ENCODE peak calls at places on chromosomes 11 and 22, in five cellular contexts. T, W, Q, X and K are unnamed samples.

GRCh38 chr11:16843307-16843706 is 104.9 kb downstream of the C11orf58 start:
- DNase-seq in W (no peak), Q (no peak), X (no peak), T (no peak), K (no peak)

GRCh38 chr11:57377098-57377497 is 3.9 kb downstream of the PRG3 start:
- DNase-seq in X (no peak), W (no peak), T (no peak), Q (no peak), K (no peak)

GRCh38 chr11:68127791-68128681 is 6.8 kb upstream of the CHKA start:
- DNase-seq in Q (peak; percentile 83), T (peak; percentile 91), X (no peak), W (peak; percentile 70), K (no peak)

GRCh38 chr11:36581536-36581935 is 12.8 kb upstream of the IFTAP start:
- DNase-seq in Q (no peak), T (no peak), W (no peak), X (no peak), K (no peak)

GRCh38 chr11:73759520-73760065 is 1.3 kb downstream of the RAB6A start:
- DNase-seq in X (peak; percentile 8), Q (peak; percentile 67), T (no peak), W (no peak), K (no peak)

GRCh38 chr11:130024356-130024755 is 21.7 kb upstream of the PRDM10 start:
- DNase-seq in T (no peak), Q (no peak), X (no peak), W (no peak), K (no peak)

GRCh38 chr22:37569009-37569920 is 9.0 kb downstream of the CDC42EP1 start:
- DNase-seq in T (no peak), W (no peak), Q (no peak), X (no peak), K (no peak)

GRCh38 chr22:42670921-42671709 is 21.9 kb upstream of the CYB5R3 start:
- DNase-seq in X (no peak), W (peak; percentile 21), Q (no peak), T (no peak), K (no peak)

GRCh38 chr22:35785181-35785923 is 67.7 kb downstream of the APOL5 start:
- DNase-seq in X (no peak), W (no peak), Q (peak; percentile 22), T (no peak), K (no peak)

GRCh38 chr11:19676508-19677379 is 35.9 kb upstream of the NAV2 start:
- DNase-seq in Q (no peak), X (no peak), T (no peak), W (no peak), K (no peak)

GRCh38 chr11:77379253-77379652 is 77.8 kb upstream of the GDPD4 start:
- DNase-seq in T (no peak), Q (peak; percentile 18), X (no peak), W (no peak), K (no peak)

GRCh38 chr22:35995772-35996171 is 32.9 kb downstream of the RBFOX2 start:
- DNase-seq in W (peak; percentile 58), X (no peak), Q (peak; percentile 99), T (no peak), K (no peak)

GRCh38 chr11:122656073-122656630 is 630 bp downstream of the UBASH3B start:
- DNase-seq in X (peak; percentile 56), Q (peak; percentile 76), T (peak; percentile 82), W (peak; percentile 49), K (peak; percentile 21)

GRCh38 chr22:42296381-42296853 is 26.0 kb upstream of the TCF20 start:
- DNase-seq in X (peak; percentile 51), Q (no peak), W (peak; percentile 47), T (no peak), K (no peak)

GRCh38 chr11:3845670-3846069 is 4.9 kb upstream of the RHOG start:
- DNase-seq in X (no peak), T (no peak), W (no peak), Q (no peak), K (no peak)

GRCh38 chr11:17839973-17840611 is 105.5 kb downstream of the KCNC1 start:
- DNase-seq in X (no peak), T (no peak), W (no peak), Q (no peak), K (no peak)

DNA sequence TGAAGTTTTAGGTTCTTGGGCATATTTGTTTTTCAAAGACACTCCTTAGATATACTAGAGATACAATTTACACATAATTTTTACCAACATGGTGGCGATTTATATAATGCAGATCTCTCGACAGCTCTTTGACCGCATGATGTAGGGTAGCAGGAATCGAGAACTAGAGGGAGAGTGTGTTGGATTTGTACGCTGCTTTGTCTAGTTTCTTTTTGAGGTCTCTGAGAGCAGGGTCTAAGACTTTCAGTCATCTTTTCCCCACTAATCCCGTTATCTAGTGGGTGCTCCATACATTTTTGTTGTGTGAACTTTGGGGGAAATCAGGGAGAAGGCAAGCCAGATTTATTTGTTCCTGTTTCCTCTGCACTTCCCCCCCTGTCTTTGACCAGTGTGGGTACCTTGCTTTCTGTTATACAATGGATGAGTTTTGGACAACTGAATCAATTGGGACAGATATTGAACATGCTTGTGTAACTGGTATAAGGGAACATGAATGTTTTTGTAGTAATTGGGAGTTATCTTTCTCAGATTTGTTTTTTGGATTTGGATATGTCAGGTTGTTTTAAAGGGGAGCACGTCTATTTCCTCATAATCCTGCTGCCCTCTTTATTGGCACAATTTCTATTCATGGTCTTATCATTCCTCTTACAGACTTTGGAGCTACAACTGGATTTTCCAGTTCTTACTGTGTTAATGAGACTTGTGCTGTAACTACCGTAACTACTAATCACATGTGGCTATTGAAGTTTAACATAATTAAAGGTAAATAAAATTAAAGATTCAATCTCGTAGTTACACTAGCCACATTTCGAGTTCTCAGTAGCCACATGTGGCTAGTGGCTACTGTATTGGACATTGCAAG is 1.7 kb downstream of the FDX1 start:
- DNase-seq in W (no peak), X (no peak), T (peak; percentile 2), Q (peak; percentile 33), K (no peak)
- H3K27ac ChIP-seq in W (peak overlapping the region; percentile 96), X (peak overlapping the region; percentile 87), T (no peak overlapping the region), Q (no peak overlapping the region), K (no peak overlapping the region)

GRCh38 chr22:30301995-30302809 is 12.9 kb upstream of the CASTOR1 start:
- DNase-seq in X (no peak), T (no peak), W (no peak), Q (peak; percentile 88), K (no peak)
- H3K4me1 ChIP-seq in X (peaks cover 62% of the 10 kb centered on the region), T (peaks cover 6% of the 10 kb centered on the region), W (peaks cover 92% of the 10 kb centered on the region), Q (peaks cover 32% of the 10 kb centered on the region), K (peaks cover 96% of the 10 kb centered on the region)

DNA sequence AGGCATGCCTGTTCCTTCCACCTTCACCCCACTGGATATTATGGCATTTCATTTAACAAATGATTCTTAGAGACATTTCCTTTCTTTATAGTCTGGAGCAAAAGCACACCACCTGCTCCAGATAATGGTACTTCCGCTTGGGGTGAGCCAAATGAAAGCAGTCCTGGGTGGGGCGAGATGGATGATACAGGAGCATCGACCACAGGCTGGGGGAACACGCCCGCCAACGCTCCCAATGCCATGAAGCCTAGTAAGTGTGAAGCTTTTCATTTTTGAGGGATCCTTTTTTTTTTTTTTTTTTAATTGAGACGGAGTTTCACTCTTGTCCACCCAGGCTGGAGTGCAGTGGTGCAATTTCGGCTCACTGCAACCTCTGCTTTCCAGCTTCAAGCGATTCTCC is 76.3 kb upstream of the ADSL start:
- DNase-seq in X (no peak), W (no peak), Q (no peak), T (no peak), K (no peak)
- H3K36me3 ChIP-seq in X (peaks cover 12% of the 10 kb centered on the region), W (peaks cover 85% of the 10 kb centered on the region), Q (peaks cover 41% of the 10 kb centered on the region), T (no peaks in the 10 kb centered on the region), K (peaks cover 37% of the 10 kb centered on the region)

GRCh38 chr11:112797072-112797471 is 164.1 kb upstream of the NCAM1 start:
- DNase-seq in T (peak; percentile 59), Q (peak; percentile 5), X (no peak), W (no peak), K (no peak)

GRCh38 chr11:112797653-112798293 is 163.4 kb upstream of the NCAM1 start:
- DNase-seq in T (peak; percentile 58), X (no peak), Q (peak; percentile 6), W (no peak), K (no peak)

GRCh38 chr11:112806256-112806655 is 155.0 kb upstream of the NCAM1 start:
- DNase-seq in W (no peak), Q (no peak), T (no peak), X (no peak), K (no peak)

GRCh38 chr11:112805658-112806057 is 155.6 kb upstream of the NCAM1 start:
- DNase-seq in Q (no peak), X (no peak), T (no peak), W (peak; percentile 40), K (no peak)

DNA sequence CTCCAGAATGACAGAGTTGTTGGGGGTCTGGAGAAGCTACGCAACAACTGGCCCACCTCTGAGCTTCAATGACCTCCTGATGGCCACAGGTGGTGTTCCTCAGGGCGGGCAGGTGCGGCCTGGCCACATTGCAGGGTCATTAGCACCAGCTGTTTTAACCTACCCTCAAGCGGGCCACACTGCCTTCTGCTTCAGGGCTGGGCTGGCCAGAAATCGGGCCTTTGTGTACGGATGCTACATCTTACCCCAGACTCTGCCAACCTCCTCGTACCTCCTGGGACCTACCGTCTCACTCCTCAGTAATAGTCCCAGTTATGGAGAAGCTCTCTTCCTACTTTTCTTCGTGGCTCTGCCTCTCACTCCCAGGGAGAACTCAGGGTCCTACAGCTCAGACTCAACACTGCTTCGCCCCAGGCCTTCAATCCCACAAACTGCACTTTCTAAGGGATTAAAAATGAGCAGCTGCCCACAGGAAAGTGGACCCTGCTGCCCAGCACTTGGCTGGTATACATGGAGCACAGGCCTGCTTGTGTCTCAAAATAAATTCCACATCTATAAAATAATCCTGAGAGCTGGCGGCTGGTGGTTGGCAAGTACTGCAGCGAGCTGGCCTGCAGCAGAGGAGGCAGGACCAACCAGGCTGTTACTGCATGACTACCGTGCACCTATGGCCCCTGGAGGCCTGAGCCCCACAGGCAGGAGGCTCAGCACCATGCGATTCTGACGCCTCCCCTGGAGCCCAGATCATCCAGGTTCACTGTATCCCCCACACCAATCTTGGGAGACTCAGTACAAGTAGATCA is 159.7 kb upstream of the NCAM1 start:
- DNase-seq in T (no peak), W (no peak), X (no peak), Q (no peak), K (no peak)
- H3K27ac ChIP-seq in T (no peak overlapping the region), W (peak overlapping the region; percentile 42), X (no peak overlapping the region), Q (no peak overlapping the region), K (no peak overlapping the region)